ENCODE peak calls at places on chromosomes 2 and 18, in eight cellular contexts. L is pancreas, T is ovary, Y is IMR-90, B is body of pancreas, G is cardiac fibroblast, R is GM13977, E is AG04450. U is an unnamed sample.

GRCh38 chr2:158211516-158211915 is 109.8 kb downstream of the UPP2 start:
- DNase-seq in R (no peak), Y (no peak), G (no peak), T (no peak), E (no peak), L (no peak), B (no peak), U (no peak)

GRCh38 chr18:54769526-54770464 is 58.5 kb upstream of the RAB27B start:
- DNase-seq in R (no peak), G (no peak), Y (peak; percentile 70), T (no peak), E (no peak), L (no peak), B (no peak), U (no peak)

GRCh38 chr2:183063083-183063482 is 15.5 kb upstream of the DUSP19 start:
- DNase-seq in E (no peak), T (no peak), G (peak; percentile 83), L (no peak), Y (peak; percentile 85), B (no peak), R (peak; percentile 68), U (no peak)

GRCh38 chr2:209495855-209496585 is 72.2 kb downstream of the MAP2 start:
- DNase-seq in Y (peak; percentile 98), E (peak; percentile 88), L (no peak), G (peak; percentile 98), T (no peak), R (no peak), B (peak; percentile 74), U (no peak)

GRCh38 chr2:167187910-167188595 is 299.8 kb downstream of the XIRP2 start:
- DNase-seq in E (no peak), G (no peak), T (no peak), R (no peak), Y (no peak), L (no peak), B (no peak), U (no peak)

GRCh38 chr18:60895181-60895580 is 438.0 kb upstream of the CDH20 start:
- DNase-seq in B (no peak), T (no peak), L (no peak), G (peak; percentile 2), R (no peak), E (no peak), Y (no peak), U (no peak)

GRCh38 chr2:30475542-30475941 is 28.5 kb downstream of the LCLAT1 start:
- DNase-seq in R (no peak), E (no peak), L (no peak), Y (no peak), G (no peak), T (no peak), B (no peak), U (no peak)

GRCh38 chr2:59947220-59947619 is 606.2 kb downstream of the BCL11A start:
- DNase-seq in E (no peak), R (no peak), G (no peak), T (no peak), Y (no peak), B (no peak), L (no peak), U (no peak)

GRCh38 chr18:22490429-22490846 is 72.7 kb upstream of the CTAGE1 start:
- DNase-seq in T (no peak), R (no peak), Y (no peak), B (no peak), E (no peak), G (no peak), L (no peak), U (no peak)

GRCh38 chr2:10873790-10874437 is 37.8 kb upstream of the KCNF1 start:
- DNase-seq in Y (peak; percentile 62), T (no peak), G (peak; percentile 18), B (no peak), E (no peak), R (peak; percentile 37), L (no peak), U (no peak)

GRCh38 chr2:172458561-172459124 is 31.3 kb downstream of the ITGA6 start:
- DNase-seq in G (no peak), L (no peak), B (no peak), T (no peak), Y (no peak), E (no peak), R (no peak), U (no peak)

GRCh38 chr18:54805571-54806334 is 22.5 kb upstream of the RAB27B start:
- DNase-seq in R (no peak), E (peak; percentile 32), Y (peak; percentile 87), L (no peak), T (no peak), G (peak; percentile 89), B (no peak), U (no peak)

GRCh38 chr2:66926594-66927112 is 470.5 kb upstream of the ETAA1 start:
- DNase-seq in B (no peak), E (no peak), G (no peak), Y (no peak), T (no peak), L (no peak), R (no peak), U (no peak)

GRCh38 chr2:10954416-10954815 is 42.7 kb downstream of the KCNF1 start:
- DNase-seq in T (no peak), G (no peak), R (no peak), E (no peak), Y (no peak), L (no peak), B (no peak), U (no peak)

GRCh38 chr2:126729896-126730295 is 73.9 kb downstream of the GYPC start:
- DNase-seq in G (no peak), R (no peak), Y (no peak), L (no peak), B (no peak), T (no peak), E (no peak), U (no peak)

GRCh38 chr2:23457990-23458689 is 73.2 kb downstream of the KLHL29 start:
- DNase-seq in B (no peak), E (no peak), R (no peak), Y (no peak), T (no peak), L (no peak), G (no peak), U (no peak)

GRCh38 chr2:178521304-178522150 is 41.3 kb downstream of the PLEKHA3 start:
- DNase-seq in E (no peak), R (no peak), Y (no peak), T (no peak), G (no peak), B (no peak), L (no peak), U (no peak)

GRCh38 chr2:183950673-183951072 is 647.7 kb upstream of the ZNF804A start:
- DNase-seq in R (no peak), E (no peak), G (peak; percentile 17), Y (no peak), T (no peak), B (no peak), L (no peak), U (no peak)

GRCh38 chr2:240570531-240571313 is 2.4 kb downstream of the RNPEPL1 start:
- DNase-seq in T (peak; percentile 30), R (no peak), B (no peak), Y (no peak), E (no peak), G (no peak), L (peak; percentile 65), U (peak; percentile 14)

GRCh38 chr18:57727952-57728807 is 74.9 kb downstream of the ATP8B1 start:
- DNase-seq in E (no peak), Y (peak; percentile 47), R (no peak), L (no peak), B (no peak), G (peak; percentile 42), T (no peak), U (no peak)

GRCh38 chr2:120501591-120501990 is 155.7 kb downstream of the INHBB start:
- DNase-seq in Y (no peak), G (no peak), L (no peak), R (no peak), E (no peak), T (no peak), B (no peak), U (no peak)

GRCh38 chr2:207008105-207008990 is 69.0 kb downstream of the CPO start:
- DNase-seq in R (no peak), L (no peak), T (no peak), Y (peak; percentile 23), G (peak; percentile 39), B (no peak), E (no peak), U (no peak)
- TF ChIP-seq CTCF in R (no peak), L (no peak), T (no peak), Y (no peak), G (peak; percentile 48), B (no peak), E (peak; percentile 36), U (no peak)

DNA sequence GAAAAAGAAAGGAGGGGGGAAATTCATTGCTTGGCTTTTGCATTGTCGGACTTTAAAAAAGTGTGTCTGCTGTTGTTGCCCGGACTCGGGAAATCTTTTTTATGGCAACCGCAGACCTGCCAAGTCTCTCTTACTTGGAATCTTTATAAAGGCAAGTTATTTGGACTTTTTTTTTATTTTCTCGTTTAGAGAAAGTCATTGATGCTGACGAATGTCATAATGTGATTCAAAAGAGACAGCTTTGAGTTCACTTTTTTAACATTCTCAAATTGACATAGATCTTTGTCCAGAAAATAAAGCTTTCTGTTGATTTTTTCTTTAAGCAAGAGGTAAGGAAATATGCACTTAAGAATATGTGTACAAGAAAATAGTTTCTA is 651 bp upstream of the ZNF521 start:
- DNase-seq in L (no peak), E (no peak), T (no peak), G (no peak), Y (no peak), B (no peak), R (no peak), U (no peak)
- TF ChIP-seq CTCF in L (no peak), E (no peak), T (no peak), G (no peak), Y (no peak), B (no peak), R (no peak), U (no peak)

DNA sequence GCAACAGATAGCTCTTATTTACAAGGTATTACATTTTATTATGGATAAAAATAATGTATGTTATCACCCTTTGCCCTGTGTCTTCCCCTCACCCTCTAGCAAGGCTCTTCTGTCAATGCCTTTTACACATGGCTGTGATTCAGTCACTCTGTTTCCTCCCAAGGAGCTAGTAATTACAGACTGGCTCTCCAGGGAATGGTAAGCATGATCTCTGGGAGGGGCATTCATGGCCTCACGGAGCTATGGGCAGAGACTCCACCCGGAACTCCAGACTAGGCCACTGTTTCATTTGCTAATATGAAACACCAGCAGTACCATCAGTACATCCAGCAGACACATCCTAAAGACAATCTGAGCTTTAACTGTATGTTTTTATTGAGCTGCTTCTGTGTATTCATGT is 410.9 kb upstream of the CYRIA start:
- DNase-seq in E (no peak), Y (no peak), L (no peak), R (no peak), B (no peak), G (no peak), T (no peak), U (no peak)
- TF ChIP-seq CTCF in E (no peak), Y (no peak), L (no peak), R (no peak), B (no peak), G (no peak), T (no peak), U (no peak)

DNA sequence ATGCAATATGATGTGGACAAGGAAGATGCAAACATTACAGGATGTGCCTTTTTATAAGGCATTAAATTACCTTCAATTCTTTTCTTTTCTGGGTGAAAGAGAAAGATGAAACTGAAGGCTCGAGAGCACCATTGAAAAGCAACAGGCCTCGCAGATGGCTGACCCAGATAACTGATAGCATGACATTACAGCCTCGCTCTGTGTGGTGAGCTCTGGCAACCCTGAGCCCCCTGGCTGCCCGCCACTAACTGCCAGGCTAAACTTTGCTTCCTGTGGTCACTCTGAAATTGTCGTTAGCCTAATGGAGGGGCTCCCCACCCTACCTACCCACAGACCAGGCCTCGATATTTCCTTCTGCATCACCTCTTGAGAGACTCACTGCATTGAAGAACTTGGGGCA is 516.8 kb upstream of the FANCL start:
- DNase-seq in B (no peak), R (no peak), L (no peak), E (no peak), T (no peak), G (no peak), Y (no peak), U (no peak)
- TF ChIP-seq CTCF in B (no peak), R (no peak), L (no peak), E (no peak), T (no peak), G (no peak), Y (no peak), U (no peak)

U was measured in natural killer cell.